ENCODE peak calls at places on chromosomes 2 and 18, in four cellular contexts. F is uterus, N is tibial nerve, Y is OCI-LY7. B is an unnamed sample.

GRCh38 chr2:210956101-210956500 is 399.7 kb downstream of the CPS1 start:
- DNase-seq in N (no peak), Y (no peak), F (no peak), B (no peak)

GRCh38 chr2:119106301-119106897 is 52.2 kb downstream of the C1QL2 start:
- DNase-seq in Y (peak; percentile 37), F (no peak), N (no peak), B (no peak)

GRCh38 chr2:238119756-238120462 is 18.6 kb upstream of the KLHL30 start:
- DNase-seq in F (no peak), N (no peak), Y (peak; percentile 47), B (no peak)

GRCh38 chr2:160402997-160403979 is 90.3 kb downstream of the RBMS1 start:
- DNase-seq in N (no peak), Y (no peak), F (no peak), B (no peak)

GRCh38 chr18:22543764-22544163 is 126.0 kb upstream of the CTAGE1 start:
- DNase-seq in Y (no peak), F (peak; percentile 72), N (peak; percentile 68), B (no peak)

GRCh38 chr2:96548558-96549465 is 12.3 kb downstream of the ARID5A start:
- DNase-seq in F (no peak), Y (no peak), N (no peak), B (no peak)

GRCh38 chr18:42514522-42514921 is 559.5 kb downstream of the PIK3C3 start:
- DNase-seq in F (no peak), Y (no peak), N (no peak), B (no peak)

GRCh38 chr2:16142383-16143361 is 202.3 kb downstream of the MYCN start:
- DNase-seq in N (peak; percentile 2), Y (peak; percentile 7), F (no peak), B (no peak)

GRCh38 chr2:30267576-30267975 is 36.2 kb downstream of the LBH start:
- DNase-seq in F (no peak), Y (no peak), N (no peak), B (no peak)

GRCh38 chr2:205716126-205716525 is 33.8 kb downstream of the NRP2 start:
- DNase-seq in Y (no peak), N (no peak), F (no peak), B (no peak)

GRCh38 chr2:165827921-165828276 is 33.9 kb upstream of the GALNT3 start:
- DNase-seq in N (no peak), Y (no peak), F (no peak), B (no peak)

GRCh38 chr2:67165141-67165990 is 231.8 kb upstream of the ETAA1 start:
- DNase-seq in Y (no peak), N (no peak), F (no peak), B (no peak)

GRCh38 chr18:24695168-24695567 is 234.7 kb downstream of the HRH4 start:
- DNase-seq in F (no peak), N (no peak), Y (no peak), B (no peak)

GRCh38 chr18:59267511-59268126 is 5.6 kb downstream of the RAX start:
- DNase-seq in F (no peak), Y (no peak), N (no peak), B (no peak)

GRCh38 chr2:177332041-177332991 is 60.3 kb upstream of the AGPS start:
- DNase-seq in Y (peak; percentile 74), N (peak; percentile 77), F (peak; percentile 68), B (peak; percentile 62)

GRCh38 chr2:238157506-238158017 is 1.2 kb upstream of the ERFE start:
- DNase-seq in F (no peak), N (no peak), Y (no peak), B (no peak)

GRCh38 chr2:212539145-212539880 is 711 bp upstream of the ERBB4 start:
- DNase-seq in N (peak; percentile 65), Y (no peak), F (no peak), B (no peak)

GRCh38 chr2:40103163-40103562 is 324.1 kb upstream of the THUMPD2 start:
- DNase-seq in F (no peak), Y (no peak), N (no peak), B (peak; percentile 58)

GRCh38 chr2:479505-480161 is 191.7 kb upstream of the ALKAL2 start:
- DNase-seq in F (no peak), N (no peak), Y (no peak), B (no peak)

GRCh38 chr2:10371441-10372194 is 68.9 kb downstream of the HPCAL1 start:
- DNase-seq in F (no peak), N (no peak), Y (no peak), B (no peak)

GRCh38 chr2:198072655-198073054 is 268.3 kb downstream of the PLCL1 start:
- DNase-seq in N (no peak), Y (no peak), F (no peak), B (no peak)

GRCh38 chr2:7053650-7054262 is 136.5 kb downstream of the RNF144A start:
- DNase-seq in F (no peak), N (no peak), Y (no peak), B (no peak)

GRCh38 chr18:24935008-24935407 is 417.0 kb downstream of the ZNF521 start:
- DNase-seq in Y (no peak), F (no peak), N (no peak), B (no peak)

GRCh38 chr2:33765122-33765521 is 166.0 kb upstream of the FAM98A start:
- DNase-seq in Y (peak; percentile 24), F (no peak), N (no peak), B (no peak)

GRCh38 chr2:171266102-171266501 is 105.4 kb upstream of the TLK1 start:
- DNase-seq in Y (peak; percentile 42), F (no peak), N (no peak), B (no peak)

DNA sequence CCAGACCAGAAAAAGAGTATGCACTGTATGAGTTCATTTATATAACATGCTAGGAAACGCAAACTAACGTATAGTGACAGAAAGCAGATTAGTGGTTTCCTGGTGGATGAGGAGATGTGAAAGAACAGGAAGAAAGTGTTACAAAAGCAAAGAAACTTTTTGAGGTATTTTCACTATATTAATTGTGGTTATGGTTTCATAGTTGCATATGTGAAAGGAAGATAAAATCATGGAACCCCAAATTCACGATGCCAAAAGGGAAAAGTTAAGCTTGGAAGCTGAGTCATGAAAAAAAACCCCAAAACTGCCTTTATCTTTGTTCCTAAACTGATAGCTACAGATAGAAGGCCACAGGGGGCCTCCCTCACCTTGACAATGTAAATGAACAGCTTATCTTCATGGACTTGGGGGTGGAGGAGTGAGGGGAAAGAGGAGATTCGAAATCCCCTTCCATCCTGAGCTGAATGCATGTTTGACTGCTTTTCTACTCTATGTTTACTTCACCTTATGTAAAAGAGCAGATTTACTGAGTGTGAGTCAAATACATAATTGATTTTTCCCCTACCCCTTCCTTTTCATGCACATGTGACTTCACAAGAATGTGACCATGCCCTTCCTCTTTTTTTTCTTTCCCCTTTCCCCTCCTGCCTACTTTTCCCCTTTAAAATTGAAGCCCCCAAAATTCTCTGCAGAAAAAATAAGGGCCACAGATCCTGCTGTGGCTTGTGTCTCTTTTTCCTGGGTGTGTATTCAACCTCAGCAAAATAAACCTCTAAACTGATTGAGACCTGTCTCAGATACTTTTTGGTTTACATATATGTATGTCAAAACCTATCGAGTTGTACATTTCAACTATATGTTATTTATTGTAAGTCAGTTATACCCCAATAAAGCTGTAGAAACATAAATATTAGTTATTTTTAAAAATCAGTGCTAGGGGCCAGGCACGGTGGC is 100.1 kb upstream of the TLK1 start:
- DNase-seq in Y (peak; percentile 15), N (no peak), F (no peak), B (no peak)
- TF ChIP-seq CTCF in Y (peak; percentile 37), N (no peak), F (no peak), B (no peak)

DNA sequence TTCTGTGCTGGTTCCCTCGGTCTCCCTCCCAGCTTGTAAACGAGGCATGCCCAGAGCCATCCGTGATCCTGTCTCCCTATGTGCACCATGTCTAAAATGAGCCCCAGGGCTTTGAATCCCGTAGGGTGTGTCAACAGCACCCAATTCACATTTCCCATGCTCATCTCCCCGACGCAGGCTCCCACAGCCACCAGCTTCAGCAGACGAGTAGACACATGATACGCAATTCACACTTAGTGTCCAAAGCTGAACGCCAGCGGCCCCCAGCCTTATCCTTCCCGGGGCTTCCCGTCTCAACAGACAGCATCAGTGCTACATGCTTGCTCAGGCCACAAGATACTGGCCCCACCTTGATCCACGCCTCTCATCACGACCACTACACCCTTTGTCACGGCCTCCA is 88.1 kb downstream of the EIPR1 start:
- DNase-seq in N (no peak), Y (no peak), F (no peak), B (no peak)
- H3K27ac ChIP-seq in N (no peak overlapping the region), Y (no peak overlapping the region), F (no peak overlapping the region), B (no peak overlapping the region)

DNA sequence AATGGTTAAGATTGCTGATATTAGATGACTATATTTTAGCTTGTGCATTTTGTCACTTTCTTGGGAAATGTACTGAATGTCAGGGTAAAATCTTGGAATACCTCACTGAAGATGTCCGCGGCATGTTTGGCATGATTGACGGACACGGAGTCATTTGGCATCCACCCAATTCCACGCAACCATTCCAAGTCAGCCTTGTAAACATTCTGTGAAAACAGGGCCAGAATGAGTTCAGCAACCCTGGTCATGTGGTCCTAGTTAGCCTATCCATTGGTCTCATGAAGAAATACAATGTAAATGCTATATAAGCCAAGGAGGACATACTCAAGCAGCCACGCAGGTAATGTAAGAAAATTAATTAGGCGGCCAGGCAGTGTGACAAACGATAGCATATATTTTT is 159.5 kb downstream of the RIF1 start:
- DNase-seq in Y (no peak), N (no peak), F (no peak), B (no peak)
- H3K4me3 ChIP-seq in Y (no peak overlapping the region), N (no peak overlapping the region), F (no peak overlapping the region), B (no peak overlapping the region)

GRCh38 chr2:171707752-171708151 is 20.5 kb downstream of the DYNC1I2 start:
- DNase-seq in N (no peak), F (no peak), Y (no peak), B (no peak)

GRCh38 chr2:171706152-171706803 is 19.0 kb downstream of the DYNC1I2 start:
- DNase-seq in N (no peak), Y (peak; percentile 37), F (no peak), B (no peak)

GRCh38 chr2:171709011-171709685 is 21.9 kb downstream of the DYNC1I2 start:
- DNase-seq in F (no peak), N (no peak), Y (no peak), B (no peak)

GRCh38 chr2:171702781-171703556 is 15.7 kb downstream of the DYNC1I2 start:
- DNase-seq in N (no peak), F (no peak), Y (no peak), B (no peak)

GRCh38 chr2:171703574-171704347 is 16.5 kb downstream of the DYNC1I2 start:
- DNase-seq in Y (peak; percentile 56), N (no peak), F (no peak), B (no peak)
- TF ChIP-seq CTCF in Y (peak; percentile 81), N (no peak), F (no peak), B (peak; percentile 65)

GRCh38 chr2:17579605-17580318 is 39.3 kb downstream of the VSNL1 start:
- DNase-seq in Y (no peak), F (no peak), N (no peak), B (no peak)
- H3K27ac ChIP-seq in Y (no peak overlapping the region), F (no peak overlapping the region), N (no peak overlapping the region), B (no peak overlapping the region)

DNA sequence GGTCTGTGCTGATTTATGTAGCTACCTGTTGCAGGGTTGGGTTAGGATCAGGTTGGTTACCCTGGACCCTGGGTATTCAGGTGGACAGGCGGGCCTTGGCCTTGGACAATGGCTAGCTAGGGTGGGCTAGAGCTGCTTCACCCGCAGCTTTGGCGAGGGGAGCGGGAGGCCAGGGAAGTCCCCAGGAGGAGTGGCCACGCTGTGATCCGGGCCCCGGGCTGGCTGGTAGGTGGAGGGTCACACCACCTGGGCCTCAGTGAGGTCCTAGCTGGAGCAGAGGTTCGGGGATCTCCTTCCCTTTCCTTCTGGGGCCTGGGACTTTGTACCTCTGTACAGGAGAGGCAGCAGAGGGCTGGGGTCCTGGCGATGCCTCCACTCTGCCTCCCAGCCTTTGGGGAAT is 9.8 kb downstream of the RTP5 start:
- DNase-seq in Y (no peak), F (no peak), N (no peak), B (no peak)
- H3K4me3 ChIP-seq in Y (no peak overlapping the region), F (no peak overlapping the region), N (no peak overlapping the region), B (no peak overlapping the region)

GRCh38 chr2:75994759-75995158 is 284.0 kb upstream of the GCFC2 start:
- DNase-seq in Y (no peak), N (no peak), F (no peak), B (no peak)
- TF ChIP-seq CTCF in Y (no peak), N (no peak), F (no peak), B (no peak)

B was measured in AG04450.